ENCODE peak calls at places on chromosomes 7 and 10, in five cellular contexts. G, X, N, U and B are unnamed samples.

GRCh38 chr7:105776068-105776790 is 100.2 kb downstream of the ATXN7L1 start:
- DNase-seq in G (no peak), X (peak), N (peak), U (peak), B (peak)

GRCh38 chr10:90167174-90168064 is 466.0 kb downstream of the KIF20B start:
- DNase-seq in G (peak), X (no peak), N (peak), U (no peak), B (no peak)

GRCh38 chr7:107836237-107837144 is 33.5 kb upstream of the SLC26A3 start:
- DNase-seq in G (no peak), X (no peak), N (no peak), U (no peak), B (peak)

GRCh38 chr7:151590801-151591771 is 71.4 kb upstream of the RHEB start:
- DNase-seq in G (no peak), X (no peak), N (no peak), U (no peak), B (no peak)

GRCh38 chr10:29734640-29734979 is 99.8 kb upstream of the SVIL start:
- DNase-seq in G (peak), X (no peak), N (no peak), U (no peak), B (no peak)

GRCh38 chr10:87675396-87676376 is 16.0 kb downstream of the PAPSS2 start:
- DNase-seq in G (no peak), X (no peak), N (peak), U (peak), B (peak)

GRCh38 chr10:78139336-78139735 is 105.7 kb downstream of the RPS24 start:
- DNase-seq in G (no peak), X (no peak), N (no peak), U (no peak), B (no peak)

GRCh38 chr7:21542891-21543527 is at the start of gene DNAH11:
- DNase-seq in G (no peak), X (no peak), N (peak), U (peak), B (peak)

GRCh38 chr7:140146574-140146973 is 30.2 kb downstream of the KDM7A start:
- DNase-seq in G (no peak), X (no peak), N (no peak), U (no peak), B (no peak)

GRCh38 chr7:65554-65953 is 126.8 kb upstream of the FAM20C start:
- DNase-seq in G (no peak), X (peak), N (no peak), U (peak), B (peak)

GRCh38 chr10:91287276-91287675 is 66.8 kb downstream of the PCGF5 start:
- DNase-seq in G (no peak), X (no peak), N (no peak), U (no peak), B (peak)

GRCh38 chr7:135980665-135981180 is 3.6 kb upstream of the MTPN start:
- DNase-seq in G (peak), X (no peak), N (peak), U (peak), B (peak)

GRCh38 chr10:24519950-24520349 is 203.7 kb downstream of the ARHGAP21 start:
- DNase-seq in G (no peak), X (no peak), N (no peak), U (no peak), B (no peak)

GRCh38 chr7:132430863-132431822 is 145.1 kb downstream of the PLXNA4 start:
- DNase-seq in G (peak), X (no peak), N (peak), U (peak), B (peak)

GRCh38 chr10:76649723-76650127 is 987.9 kb downstream of the KCNMA1 start:
- DNase-seq in G (no peak), X (no peak), N (peak), U (peak), B (peak)